ENCODE peak calls at places on chromosomes 7 and 10, in eight cellular contexts. R, Q, T, N, E, F, V and L are unnamed samples.

GRCh38 chr10:107440741-107441140 is 276.2 kb upstream of the SORCS1 start:
- DNase-seq in T (no peak), N (no peak), Q (no peak), V (no peak), E (no peak), F (no peak), R (no peak), L (no peak)

GRCh38 chr10:120555436-120556163 is 98.6 kb downstream of the PLPP4 start:
- DNase-seq in N (no peak), Q (no peak), V (no peak), T (no peak), R (no peak), F (no peak), E (peak; percentile 33), L (peak; percentile 38)

GRCh38 chr7:134954197-134955082 is 31.9 kb upstream of the AGBL3 start:
- DNase-seq in V (no peak), E (no peak), F (no peak), N (no peak), Q (peak; percentile 65), R (no peak), T (no peak), L (no peak)

GRCh38 chr7:152354061-152354460 is 81.7 kb downstream of the KMT2C start:
- DNase-seq in R (no peak), V (no peak), F (no peak), Q (peak; percentile 61), E (no peak), T (no peak), N (no peak), L (no peak)

GRCh38 chr7:106485031-106485551 is 175.9 kb downstream of the CCDC71L start:
- DNase-seq in R (no peak), E (no peak), V (no peak), F (no peak), T (peak; percentile 74), Q (peak; percentile 81), N (no peak), L (no peak)

GRCh38 chr7:103540986-103541385 is 95.0 kb upstream of the SLC26A5 start:
- DNase-seq in N (peak; percentile 30), E (peak; percentile 69), V (peak; percentile 84), Q (no peak), F (peak; percentile 83), R (peak; percentile 72), T (no peak), L (peak; percentile 79)

GRCh38 chr10:64873959-64874358 is 1352.8 kb downstream of the REEP3 start:
- DNase-seq in R (no peak), Q (peak; percentile 27), T (no peak), N (no peak), V (no peak), E (no peak), F (no peak), L (no peak)

GRCh38 chr10:78760463-78761240 is 308.1 kb upstream of the ZMIZ1 start:
- DNase-seq in T (no peak), R (no peak), E (no peak), Q (no peak), N (no peak), V (no peak), F (no peak), L (no peak)

GRCh38 chr10:78457804-78458483 is 424.3 kb downstream of the RPS24 start:
- DNase-seq in T (peak; percentile 74), R (no peak), N (no peak), V (no peak), Q (peak; percentile 79), E (no peak), F (no peak), L (no peak)

GRCh38 chr10:102593804-102594079 is 50.5 kb upstream of the TRIM8 start:
- DNase-seq in R (no peak), T (no peak), N (no peak), Q (no peak), V (no peak), F (no peak), E (no peak), L (no peak)

GRCh38 chr10:16186564-16186963 is 250.2 kb upstream of the PTER start:
- DNase-seq in Q (no peak), F (no peak), T (no peak), E (no peak), R (no peak), N (no peak), V (no peak), L (no peak)

GRCh38 chr10:59709472-59710125 is at the start of gene SLC16A9:
- DNase-seq in R (peak; percentile 42), V (peak; percentile 47), T (no peak), N (peak; percentile 75), E (peak; percentile 56), Q (peak; percentile 53), F (peak; percentile 59), L (no peak)

GRCh38 chr7:116353614-116354013 is 143.3 kb downstream of the TES start:
- DNase-seq in N (no peak), E (no peak), F (peak; percentile 61), T (no peak), V (peak; percentile 51), R (peak; percentile 45), Q (peak; percentile 40), L (no peak)

GRCh38 chr10:14254368-14254767 is 76.4 kb downstream of the FRMD4A start:
- DNase-seq in R (no peak), V (no peak), F (no peak), E (peak; percentile 80), Q (peak; percentile 41), N (no peak), T (no peak), L (peak; percentile 63)

GRCh38 chr10:29947701-29948060 is 111.7 kb downstream of the JCAD start:
- DNase-seq in F (no peak), T (no peak), N (no peak), V (no peak), R (no peak), E (no peak), Q (no peak), L (no peak)

GRCh38 chr10:132464256-132465192 is 67.5 kb downstream of the PWWP2B start:
- DNase-seq in R (peak; percentile 93), N (no peak), F (peak; percentile 82), T (no peak), E (peak; percentile 82), V (peak; percentile 90), Q (no peak), L (peak; percentile 81)

GRCh38 chr10:83603708-83604107 is 535.6 kb upstream of the GHITM start:
- DNase-seq in E (no peak), N (no peak), Q (peak; percentile 67), F (no peak), V (no peak), T (no peak), R (no peak), L (no peak)

DNA sequence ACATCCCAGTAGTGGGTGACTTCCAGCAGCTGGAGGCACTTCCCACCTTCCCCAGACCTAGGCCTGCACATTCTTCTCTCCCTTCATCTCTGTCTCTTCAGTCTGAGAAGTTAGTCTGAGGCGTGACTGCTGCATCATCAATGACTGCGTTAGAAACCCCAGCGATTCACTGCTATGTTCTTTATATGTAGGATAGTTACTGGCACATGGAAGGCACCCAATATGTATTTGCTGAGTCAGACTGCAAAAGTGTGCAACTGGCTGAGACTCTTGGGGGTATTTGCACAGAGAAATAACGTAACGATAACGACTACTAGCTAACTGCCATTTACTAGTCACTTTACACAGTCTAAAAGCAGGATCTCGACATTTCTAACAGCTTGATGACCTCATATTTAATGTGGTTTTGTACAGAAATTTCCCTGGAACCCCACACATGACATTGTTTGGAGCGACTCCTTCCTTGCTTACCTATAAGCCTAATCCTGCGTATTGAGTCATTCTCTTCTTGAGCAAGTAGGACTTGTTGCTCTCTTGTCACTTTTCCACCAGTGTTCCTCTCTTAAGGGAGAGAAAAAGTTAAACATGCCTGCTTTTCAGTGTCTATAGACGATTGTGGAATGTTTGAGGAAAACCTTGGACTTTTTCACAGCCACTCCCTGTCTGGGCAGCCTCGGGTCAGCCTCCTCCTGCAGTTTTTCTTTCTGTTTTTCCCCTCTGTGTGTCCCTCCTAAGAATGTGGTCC is 45.5 kb downstream of the THNSL1 start:
- DNase-seq in F (no peak), T (no peak), R (no peak), N (no peak), V (no peak), E (no peak), Q (peak; percentile 63), L (no peak)
- H3K4me3 ChIP-seq in F (no peak overlapping the region), T (peak overlapping the region; percentile 24), R (peak overlapping the region; percentile 2), N (no peak overlapping the region), V (peak overlapping the region; percentile 19), E (no peak overlapping the region), Q (no peak overlapping the region), L (no peak overlapping the region)

GRCh38 chr10:7053195-7053594 is 357.6 kb downstream of the SFMBT2 start:
- DNase-seq in T (no peak), R (no peak), N (no peak), E (no peak), Q (no peak), V (no peak), F (no peak), L (no peak)

GRCh38 chr10:7056216-7056615 is 354.6 kb downstream of the SFMBT2 start:
- DNase-seq in F (no peak), E (no peak), R (no peak), V (no peak), Q (no peak), T (no peak), N (no peak), L (no peak)

GRCh38 chr10:7054915-7055314 is 355.9 kb downstream of the SFMBT2 start:
- DNase-seq in E (no peak), Q (no peak), N (no peak), R (no peak), V (no peak), F (no peak), T (no peak), L (peak; percentile 4)
- TF ChIP-seq CTCF in E (peak; percentile 28), Q (no peak), N (no peak), R (no peak), V (peak; percentile 20), F (no peak), T (no peak), L (peak; percentile 48)

GRCh38 chr10:100744980-100745881 is at the start of gene PAX2:
- DNase-seq in R (no peak), E (no peak), V (no peak), N (no peak), T (no peak), Q (no peak), F (no peak), L (no peak)

GRCh38 chr10:100744136-100744979 is 1.0 kb upstream of the PAX2 start:
- DNase-seq in Q (no peak), V (no peak), R (no peak), E (no peak), F (no peak), N (no peak), T (no peak), L (no peak)

GRCh38 chr10:100746413-100746931 is 1.1 kb downstream of the PAX2 start:
- DNase-seq in Q (no peak), V (no peak), F (no peak), T (no peak), E (no peak), R (no peak), N (no peak), L (no peak)

GRCh38 chr10:100747061-100747825 is 1.9 kb downstream of the PAX2 start:
- DNase-seq in T (no peak), R (no peak), E (no peak), V (no peak), F (no peak), Q (no peak), N (no peak), L (no peak)

GRCh38 chr10:100745882-100746412 is 565 bp downstream of the PAX2 start:
- DNase-seq in T (no peak), E (no peak), V (no peak), R (no peak), Q (no peak), F (no peak), N (no peak), L (no peak)
- H3K4me3 ChIP-seq in T (no peak overlapping the region), E (no peak overlapping the region), V (peak overlapping the region; percentile 55), R (peak overlapping the region; percentile 44), Q (no peak overlapping the region), F (peak overlapping the region; percentile 26), N (peak overlapping the region; percentile 41), L (no peak overlapping the region)

GRCh38 chr10:127757033-127757432 is 20.0 kb downstream of the FOXI2 start:
- DNase-seq in Q (no peak), N (no peak), V (no peak), F (no peak), R (no peak), T (no peak), E (no peak), L (no peak)
- TF ChIP-seq CTCF in Q (no peak), N (no peak), V (peak; percentile 12), F (no peak), R (no peak), T (no peak), E (no peak), L (peak; percentile 4)